ENCODE peak calls at places on chromosomes 12 and 14, in seven cellular contexts. A is BE2C, F is PC-9, Q is transverse colon, N is HCT116, S is heart left ventricle, W is aorta. Z is an unnamed sample. For H3K4me1 and H3K9me3, the result is how much of the 10 kb centered on the place peaks cover.

GRCh38 chr14:101603096-101603495 is 41.8 kb downstream of the DIO3 start:
- DNase-seq in A (no peak), F (no peak), Q (peak), N (no peak), S (peak), W (no peak), Z (no peak)

GRCh38 chr14:20332386-20332945 is 613 bp downstream of the CCNB1IP1 start:
- DNase-seq in A (no peak), F (no peak), Q (peak), N (no peak), S (no peak), W (no peak), Z (peak)

GRCh38 chr12:131493068-131493826 is 217.6 kb upstream of the SFSWAP start:
- DNase-seq in A (no peak), F (no peak), Q (no peak), N (no peak), S (no peak), W (no peak), Z (no peak)

GRCh38 chr14:100211893-100212292 is 27.1 kb upstream of the YY1 start:
- DNase-seq in A (no peak), F (no peak), Q (no peak), N (no peak), S (no peak), W (no peak), Z (no peak)

GRCh38 chr14:102893452-102893851 is 29.0 kb upstream of the AMN start:
- DNase-seq in A (no peak), F (no peak), Q (peak), N (no peak), S (peak), W (no peak), Z (no peak)

GRCh38 chr12:116528498-116528897 is 30.7 kb upstream of the MAP1LC3B2 start:
- DNase-seq in A (no peak), F (no peak), Q (no peak), N (no peak), S (no peak), W (no peak), Z (no peak)

GRCh38 chr12:18684430-18684829 is 53.4 kb downstream of the PLCZ1 start:
- DNase-seq in A (no peak), F (no peak), Q (no peak), N (no peak), S (no peak), W (no peak), Z (no peak)

GRCh38 chr14:59354666-59355065 is 110.5 kb downstream of the GPR135 start:
- DNase-seq in A (no peak), F (no peak), Q (no peak), N (no peak), S (no peak), W (no peak), Z (no peak)

GRCh38 chr12:60290532-60290931 is 694.7 kb downstream of the SLC16A7 start:
- DNase-seq in A (no peak), F (no peak), Q (no peak), N (no peak), S (no peak), W (no peak), Z (no peak)

GRCh38 chr12:105740970-105741725 is 397.6 kb downstream of the NUAK1 start:
- DNase-seq in A (peak), F (no peak), Q (no peak), N (no peak), S (peak), W (peak), Z (no peak)

GRCh38 chr12:65170245-65170881 is 980 bp downstream of the LEMD3 start:
- DNase-seq in A (peak), F (peak), Q (peak), N (peak), S (peak), W (peak), Z (peak)

GRCh38 chr14:31229638-31230229 is 22.1 kb upstream of the HECTD1 start:
- DNase-seq in A (no peak), F (peak), Q (peak), N (peak), S (peak), W (peak), Z (peak)

GRCh38 chr12:128245106-128245505 is 21.9 kb upstream of the TMEM132C start:
- DNase-seq in A (no peak), F (no peak), Q (no peak), N (no peak), S (no peak), W (no peak), Z (no peak)

GRCh38 chr12:62933220-62933870 is 1.6 kb downstream of the PPM1H start:
- DNase-seq in A (no peak), F (no peak), Q (peak), N (no peak), S (peak), W (peak), Z (no peak)

GRCh38 chr14:72822946-72823611 is 70.8 kb downstream of the DPF3 start:
- DNase-seq in A (peak), F (no peak), Q (no peak), N (no peak), S (peak), W (no peak), Z (no peak)

GRCh38 chr14:101364503-101365328 is 196.6 kb upstream of the DIO3 start:
- DNase-seq in A (no peak), F (no peak), Q (peak), N (no peak), S (no peak), W (peak), Z (no peak)

GRCh38 chr12:114673169-114673833 is 10.7 kb downstream of the TBX3 start:
- DNase-seq in A (peak), F (no peak), Q (no peak), N (no peak), S (no peak), W (no peak), Z (no peak)
- H3K4me3 ChIP-seq in A (peak), F (no peak), Q (no peak), N (no peak), S (no peak), W (no peak), Z (no peak)

DNA sequence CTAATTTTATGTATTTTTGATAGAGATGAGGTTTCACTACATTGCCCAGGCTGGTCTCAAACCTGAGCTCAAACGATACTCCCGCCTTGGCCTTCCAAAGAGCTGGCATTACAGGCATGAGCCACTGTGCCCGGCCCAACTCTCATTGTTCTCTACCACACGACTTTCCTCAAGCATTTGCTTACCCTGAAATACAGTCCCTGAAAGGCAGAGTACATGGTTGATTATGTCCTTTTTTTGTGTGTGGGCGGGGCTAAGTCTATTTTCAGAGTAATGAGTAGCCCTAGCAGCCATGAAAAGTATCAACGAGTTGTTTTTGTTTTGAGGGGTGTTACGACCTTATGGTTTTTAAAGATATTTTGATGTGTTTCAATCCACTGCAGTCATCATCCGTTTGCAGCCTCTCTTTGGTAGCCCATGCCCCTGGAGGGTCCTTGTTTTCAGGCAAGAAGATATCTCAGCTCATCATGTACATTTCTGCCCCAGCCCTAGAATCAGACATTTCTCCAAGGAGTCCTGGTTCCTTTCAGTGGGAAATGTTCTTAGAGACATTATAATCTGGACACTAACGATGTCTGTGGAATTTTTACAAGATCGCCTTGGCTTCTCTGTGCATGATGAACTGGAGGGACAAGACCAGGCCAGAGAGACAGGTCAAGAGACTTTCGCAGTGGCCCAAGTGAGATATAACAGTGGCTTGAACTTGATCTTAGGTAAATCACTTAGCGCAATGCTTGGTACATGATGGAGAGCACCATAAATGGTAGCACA is 8.7 kb downstream of the ACACB start:
- DNase-seq in A (no peak), F (no peak), Q (no peak), N (no peak), S (no peak), W (no peak), Z (no peak)
- H3K4me1 ChIP-seq in A (under half), F (under half), Q (under half), N (under half), S (under half), W (under half), Z (under half)

GRCh38 chr12:67735868-67736267 is 87.3 kb downstream of the DYRK2 start:
- DNase-seq in A (no peak), F (no peak), Q (no peak), N (no peak), S (no peak), W (no peak), Z (no peak)

GRCh38 chr12:67742461-67742860 is 93.9 kb downstream of the DYRK2 start:
- DNase-seq in A (no peak), F (no peak), Q (no peak), N (no peak), S (no peak), W (no peak), Z (no peak)

GRCh38 chr12:67741234-67741633 is 92.7 kb downstream of the DYRK2 start:
- DNase-seq in A (no peak), F (no peak), Q (no peak), N (no peak), S (no peak), W (no peak), Z (no peak)

GRCh38 chr12:67740706-67741105 is 92.2 kb downstream of the DYRK2 start:
- DNase-seq in A (no peak), F (no peak), Q (no peak), N (no peak), S (no peak), W (no peak), Z (no peak)
- H3K9me3 ChIP-seq in A (under half), F (under half), Q (under half), N (under half), S (under half), W (under half), Z (under half)

GRCh38 chr12:211142-211465 is 2.9 kb downstream of the SLC6A12 start:
- DNase-seq in A (no peak), F (no peak), Q (no peak), N (no peak), S (no peak), W (no peak), Z (no peak)
- H3K4me3 ChIP-seq in A (no peak), F (no peak), Q (no peak), N (no peak), S (no peak), W (no peak), Z (no peak)

GRCh38 chr12:53454710-53455109 is 2.8 kb downstream of the PCBP2 start:
- DNase-seq in A (peak), F (no peak), Q (no peak), N (no peak), S (no peak), W (no peak), Z (no peak)

GRCh38 chr12:53456654-53457366 is 4.9 kb downstream of the PCBP2 start:
- DNase-seq in A (no peak), F (no peak), Q (no peak), N (no peak), S (no peak), W (no peak), Z (no peak)

GRCh38 chr12:53451661-53452158 is at the start of gene PCBP2:
- DNase-seq in A (peak), F (peak), Q (peak), N (peak), S (peak), W (peak), Z (peak)

GRCh38 chr12:53452159-53453077 is 516 bp downstream of the PCBP2 start:
- DNase-seq in A (peak), F (peak), Q (peak), N (peak), S (peak), W (peak), Z (peak)

DNA sequence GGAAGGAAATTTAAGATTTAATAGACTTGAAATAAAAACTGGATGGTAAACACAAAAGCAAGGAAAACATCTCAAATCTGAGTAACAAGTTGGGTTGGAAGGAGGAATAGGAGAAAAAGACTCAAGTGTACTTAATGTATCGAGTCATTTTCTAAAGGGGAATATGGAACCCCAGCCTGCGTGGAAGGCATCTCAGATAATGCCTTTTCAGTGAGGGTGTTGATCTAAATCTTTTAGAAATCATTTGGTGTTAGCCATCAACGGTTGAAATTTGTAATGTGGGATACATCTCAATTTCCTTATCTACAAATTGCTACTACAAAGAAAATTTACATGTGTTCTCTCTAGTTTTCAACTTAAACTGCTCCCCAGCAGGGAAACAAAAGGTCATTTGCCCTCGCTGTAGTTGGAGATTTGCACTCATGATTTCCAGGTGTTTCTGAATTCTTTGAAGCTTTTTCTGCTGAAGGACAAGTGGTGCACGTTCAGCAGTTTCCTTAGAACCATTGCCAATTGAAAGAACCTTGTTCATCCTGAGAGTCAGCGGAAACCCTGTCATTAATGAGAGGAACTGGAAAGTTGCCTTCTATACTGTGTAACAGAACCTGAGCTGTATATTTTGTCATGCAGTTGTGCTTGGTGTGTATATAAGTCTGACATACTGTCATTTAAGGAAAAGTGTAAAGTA is 2.2 kb downstream of the PCBP2 start:
- DNase-seq in A (no peak), F (no peak), Q (no peak), N (no peak), S (no peak), W (no peak), Z (no peak)
- H3K4me1 ChIP-seq in A (under half), F (under half), Q (under half), N (under half), S (under half), W (under half), Z (under half)